ENCODE peak calls at places on chromosome X, in ten cellular contexts. One of them, this sample, is unnamed.
A peak's percentile ranks its signal among the peaks of the same experiment; 100 is the strongest.

GRCh38 chrX:41781500-41781899 is 57.5 kb downstream of the GPR82 start:
- DNase-seq in AG08396: peak; percentile 24
- DNase-seq in astrocyte of the spinal cord: peak; percentile 46
- DNase-seq in foreskin fibroblast: peak; percentile 61
- DNase-seq in CD8-positive, alpha-beta memory T cell: no peak
- DNase-seq in AG09309: no peak
- DNase-seq in HFF-Myc: no peak
- DNase-seq in Right ventricle myocardium superior: no peak
- DNase-seq in upper lobe of right lung: no peak
- DNase-seq in GM13977: peak; percentile 50
- DNase-seq in this sample: no peak

GRCh38 chrX:46179748-46180147 is 365.5 kb downstream of the ZNF674 start:
- DNase-seq in AG08396: no peak
- DNase-seq in astrocyte of the spinal cord: no peak
- DNase-seq in GM13977: no peak
- DNase-seq in foreskin fibroblast: no peak
- DNase-seq in AG09309: no peak
- DNase-seq in Right ventricle myocardium superior: no peak
- DNase-seq in CD8-positive, alpha-beta memory T cell: no peak
- DNase-seq in upper lobe of right lung: no peak
- DNase-seq in HFF-Myc: no peak
- DNase-seq in this sample: no peak

GRCh38 chrX:134764202-134764785 is 106.0 kb upstream of the PLAC1 start:
- DNase-seq in AG08396: peak; percentile 10
- DNase-seq in GM13977: peak; percentile 35
- DNase-seq in HFF-Myc: no peak
- DNase-seq in upper lobe of right lung: no peak
- DNase-seq in astrocyte of the spinal cord: peak; percentile 23
- DNase-seq in foreskin fibroblast: peak; percentile 23
- DNase-seq in Right ventricle myocardium superior: no peak
- DNase-seq in AG09309: no peak
- DNase-seq in CD8-positive, alpha-beta memory T cell: no peak
- DNase-seq in this sample: no peak

GRCh38 chrX:136047969-136048368 is 62.7 kb downstream of the SLC9A6 start:
- DNase-seq in Right ventricle myocardium superior: no peak
- DNase-seq in CD8-positive, alpha-beta memory T cell: no peak
- DNase-seq in AG09309: no peak
- DNase-seq in GM13977: no peak
- DNase-seq in foreskin fibroblast: peak; percentile 83
- DNase-seq in upper lobe of right lung: no peak
- DNase-seq in astrocyte of the spinal cord: peak; percentile 24
- DNase-seq in HFF-Myc: no peak
- DNase-seq in AG08396: no peak
- DNase-seq in this sample: peak; percentile 11

GRCh38 chrX:17374619-17375360 is at the start of gene NHS:
- DNase-seq in upper lobe of right lung: peak; percentile 72
- DNase-seq in Right ventricle myocardium superior: peak; percentile 77
- DNase-seq in GM13977: peak; percentile 29
- DNase-seq in astrocyte of the spinal cord: peak; percentile 76
- DNase-seq in CD8-positive, alpha-beta memory T cell: no peak
- DNase-seq in foreskin fibroblast: peak; percentile 90
- DNase-seq in AG09309: peak; percentile 20
- DNase-seq in HFF-Myc: no peak
- DNase-seq in AG08396: peak; percentile 88
- DNase-seq in this sample: peak; percentile 44

GRCh38 chrX:134669378-134670098 is 11.3 kb upstream of the PLAC1 start:
- DNase-seq in AG09309: peak; percentile 63
- DNase-seq in upper lobe of right lung: peak; percentile 43
- DNase-seq in HFF-Myc: peak; percentile 67
- DNase-seq in Right ventricle myocardium superior: no peak
- DNase-seq in foreskin fibroblast: peak; percentile 93
- DNase-seq in AG08396: peak; percentile 83
- DNase-seq in astrocyte of the spinal cord: peak; percentile 81
- DNase-seq in CD8-positive, alpha-beta memory T cell: no peak
- DNase-seq in GM13977: no peak
- DNase-seq in this sample: peak; percentile 54

GRCh38 chrX:2188316-2188715 is 312.5 kb downstream of the DHRSX start:
- DNase-seq in astrocyte of the spinal cord: no peak
- DNase-seq in upper lobe of right lung: no peak
- DNase-seq in GM13977: no peak
- DNase-seq in Right ventricle myocardium superior: no peak
- DNase-seq in CD8-positive, alpha-beta memory T cell: no peak
- DNase-seq in AG08396: no peak
- DNase-seq in HFF-Myc: no peak
- DNase-seq in AG09309: no peak
- DNase-seq in foreskin fibroblast: no peak
- DNase-seq in this sample: no peak

GRCh38 chrX:8971116-8971515 is 62.8 kb downstream of the FAM9B start:
- DNase-seq in GM13977: peak; percentile 9
- DNase-seq in AG09309: no peak
- DNase-seq in AG08396: no peak
- DNase-seq in Right ventricle myocardium superior: no peak
- DNase-seq in HFF-Myc: peak; percentile 40
- DNase-seq in astrocyte of the spinal cord: peak; percentile 63
- DNase-seq in CD8-positive, alpha-beta memory T cell: no peak
- DNase-seq in foreskin fibroblast: peak; percentile 63
- DNase-seq in upper lobe of right lung: no peak
- DNase-seq in this sample: no peak

GRCh38 chrX:150857453-150857852 is 41.0 kb downstream of the CD99L2 start:
- DNase-seq in CD8-positive, alpha-beta memory T cell: no peak
- DNase-seq in astrocyte of the spinal cord: no peak
- DNase-seq in HFF-Myc: no peak
- DNase-seq in GM13977: no peak
- DNase-seq in AG08396: no peak
- DNase-seq in foreskin fibroblast: no peak
- DNase-seq in Right ventricle myocardium superior: no peak
- DNase-seq in upper lobe of right lung: no peak
- DNase-seq in AG09309: no peak
- DNase-seq in this sample: no peak

GRCh38 chrX:47232197-47232802 is 509 bp upstream of the USP11 start:
- DNase-seq in CD8-positive, alpha-beta memory T cell: no peak
- DNase-seq in foreskin fibroblast: no peak
- DNase-seq in Right ventricle myocardium superior: no peak
- DNase-seq in upper lobe of right lung: no peak
- DNase-seq in astrocyte of the spinal cord: no peak
- DNase-seq in HFF-Myc: no peak
- DNase-seq in AG08396: no peak
- DNase-seq in GM13977: no peak
- DNase-seq in AG09309: no peak
- DNase-seq in this sample: no peak

GRCh38 chrX:133638285-133638684 is 223.0 kb upstream of the GPC4 start:
- DNase-seq in upper lobe of right lung: no peak
- DNase-seq in CD8-positive, alpha-beta memory T cell: no peak
- DNase-seq in astrocyte of the spinal cord: peak; percentile 27
- DNase-seq in AG08396: no peak
- DNase-seq in AG09309: no peak
- DNase-seq in foreskin fibroblast: no peak
- DNase-seq in HFF-Myc: no peak
- DNase-seq in GM13977: no peak
- DNase-seq in Right ventricle myocardium superior: no peak
- DNase-seq in this sample: no peak

GRCh38 chrX:115183980-115184379 is 5.2 kb upstream of the RBMXL3 start:
- DNase-seq in AG09309: no peak
- DNase-seq in GM13977: no peak
- DNase-seq in foreskin fibroblast: peak; percentile 15
- DNase-seq in Right ventricle myocardium superior: no peak
- DNase-seq in CD8-positive, alpha-beta memory T cell: no peak
- DNase-seq in upper lobe of right lung: no peak
- DNase-seq in HFF-Myc: no peak
- DNase-seq in AG08396: peak; percentile 33
- DNase-seq in astrocyte of the spinal cord: no peak
- DNase-seq in this sample: no peak